ENCODE peak calls at places on chromosomes 12 and 14, in five cellular contexts. One of them, this sample, is unnamed. For H3F3A, the result is how much of the 10 kb centered on the place peaks cover.

GRCh38 chr14:98227000-98227726 is 1044.8 kb downstream of the BCL11B start:
- DNase-seq in neural progenitor cell: no peak
- DNase-seq in PC-3: no peak
- DNase-seq in SK-N-SH: no peak
- DNase-seq in GM23338: no peak
- DNase-seq in this sample: peak

GRCh38 chr12:98294426-98294825 is 221.0 kb upstream of the TMPO start:
- DNase-seq in neural progenitor cell: no peak
- DNase-seq in PC-3: no peak
- DNase-seq in SK-N-SH: no peak
- DNase-seq in GM23338: no peak
- DNase-seq in this sample: no peak

GRCh38 chr12:106671840-106672239 is 89.0 kb downstream of the RFX4 start:
- DNase-seq in neural progenitor cell: no peak
- DNase-seq in PC-3: no peak
- DNase-seq in SK-N-SH: no peak
- DNase-seq in GM23338: no peak
- DNase-seq in this sample: no peak

GRCh38 chr12:27012982-27013255 is 1.3 kb downstream of the TM7SF3 start:
- DNase-seq in neural progenitor cell: no peak
- DNase-seq in PC-3: no peak
- DNase-seq in SK-N-SH: no peak
- DNase-seq in GM23338: no peak
- DNase-seq in this sample: no peak

GRCh38 chr14:34539407-34540180 is at the start of gene EAPP:
- DNase-seq in neural progenitor cell: peak
- DNase-seq in PC-3: peak
- DNase-seq in SK-N-SH: peak
- DNase-seq in GM23338: peak
- DNase-seq in this sample: peak

GRCh38 chr12:65944637-65945036 is 120.4 kb downstream of the HMGA2 start:
- DNase-seq in neural progenitor cell: no peak
- DNase-seq in PC-3: peak
- DNase-seq in SK-N-SH: no peak
- DNase-seq in GM23338: no peak
- DNase-seq in this sample: no peak

GRCh38 chr12:68119250-68119649 is 40.3 kb downstream of the IFNG start:
- DNase-seq in neural progenitor cell: no peak
- DNase-seq in PC-3: peak
- DNase-seq in SK-N-SH: peak
- DNase-seq in GM23338: no peak
- DNase-seq in this sample: no peak

GRCh38 chr12:68871899-68872298 is 61.1 kb downstream of the CPM start:
- DNase-seq in neural progenitor cell: peak
- DNase-seq in PC-3: peak
- DNase-seq in SK-N-SH: no peak
- DNase-seq in GM23338: peak
- DNase-seq in this sample: no peak

GRCh38 chr12:54051916-54052744 is 1.5 kb upstream of the HOXC4 start:
- DNase-seq in neural progenitor cell: no peak
- DNase-seq in PC-3: peak
- DNase-seq in SK-N-SH: peak
- DNase-seq in GM23338: no peak
- DNase-seq in this sample: no peak

GRCh38 chr12:19518209-19518608 is 78.9 kb downstream of the AEBP2 start:
- DNase-seq in neural progenitor cell: no peak
- DNase-seq in PC-3: no peak
- DNase-seq in SK-N-SH: no peak
- DNase-seq in GM23338: no peak
- DNase-seq in this sample: no peak

GRCh38 chr14:28652782-28653181 is 113.8 kb upstream of the FOXG1 start:
- DNase-seq in neural progenitor cell: no peak
- DNase-seq in PC-3: peak
- DNase-seq in SK-N-SH: no peak
- DNase-seq in GM23338: no peak
- DNase-seq in this sample: no peak

GRCh38 chr14:76346391-76347160 is 29.4 kb upstream of the ESRRB start:
- DNase-seq in neural progenitor cell: no peak
- DNase-seq in PC-3: no peak
- DNase-seq in SK-N-SH: no peak
- DNase-seq in GM23338: no peak
- DNase-seq in this sample: no peak

GRCh38 chr12:57782608-57783465 is at the start of gene TSFM:
- DNase-seq in neural progenitor cell: peak
- DNase-seq in PC-3: peak
- DNase-seq in SK-N-SH: peak
- DNase-seq in GM23338: peak
- DNase-seq in this sample: peak

DNA sequence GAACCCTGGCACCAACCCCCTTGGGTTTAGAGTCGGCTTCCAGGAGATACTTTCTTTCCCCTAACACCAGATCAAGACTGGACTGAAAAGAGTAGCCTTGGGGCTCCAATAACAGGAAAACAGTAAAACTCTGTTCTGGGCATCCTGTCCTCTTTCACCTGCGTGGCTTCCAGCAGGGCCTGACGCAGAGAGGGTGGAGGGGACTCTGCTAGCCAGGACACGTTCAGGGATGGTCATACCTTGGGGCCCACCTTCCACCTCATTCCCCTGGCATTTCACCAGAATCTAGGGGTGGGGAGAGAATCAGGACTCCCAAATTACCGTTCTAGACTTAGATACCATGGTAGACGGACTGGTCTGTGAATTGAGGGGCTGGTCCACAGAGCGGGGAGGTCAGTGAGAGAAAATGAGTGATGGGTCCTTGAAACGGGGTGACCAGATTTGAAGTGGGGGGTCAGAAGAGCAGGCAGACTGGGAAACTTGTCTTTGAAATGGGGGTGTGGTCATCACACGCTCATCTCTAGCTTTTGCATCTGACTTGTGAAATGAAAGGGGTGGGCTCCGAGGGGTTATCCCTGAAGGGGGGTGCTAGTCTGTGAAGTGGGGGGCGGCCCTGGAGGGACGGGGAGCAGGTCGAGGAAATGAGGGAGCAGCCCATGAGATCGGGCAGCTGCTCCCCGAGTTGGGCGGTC is 873 bp downstream of the PXN start:
- DNase-seq in neural progenitor cell: no peak
- DNase-seq in PC-3: peak
- DNase-seq in SK-N-SH: no peak
- DNase-seq in GM23338: peak
- DNase-seq in this sample: no peak
- H3F3A ChIP-seq in neural progenitor cell: under half
- H3F3A ChIP-seq in PC-3: under half
- H3F3A ChIP-seq in SK-N-SH: under half
- H3F3A ChIP-seq in GM23338: under half
- H3F3A ChIP-seq in this sample: under half

GRCh38 chr12:40511341-40511740 is 180.9 kb upstream of the CNTN1 start:
- DNase-seq in neural progenitor cell: no peak
- DNase-seq in PC-3: no peak
- DNase-seq in SK-N-SH: no peak
- DNase-seq in GM23338: no peak
- DNase-seq in this sample: no peak

GRCh38 chr12:40515041-40515825 is 177.0 kb upstream of the CNTN1 start:
- DNase-seq in neural progenitor cell: peak
- DNase-seq in PC-3: no peak
- DNase-seq in SK-N-SH: no peak
- DNase-seq in GM23338: no peak
- DNase-seq in this sample: peak
- TF ChIP-seq EZH2phosphoT487 in neural progenitor cell: no peak
- TF ChIP-seq EZH2phosphoT487 in PC-3: no peak
- TF ChIP-seq EZH2phosphoT487 in SK-N-SH: no peak
- TF ChIP-seq EZH2phosphoT487 in GM23338: no peak
- TF ChIP-seq EZH2phosphoT487 in this sample: no peak

GRCh38 chr12:41663487-41664258 is 475.6 kb downstream of the PDZRN4 start:
- DNase-seq in neural progenitor cell: peak
- DNase-seq in PC-3: peak
- DNase-seq in SK-N-SH: peak
- DNase-seq in GM23338: peak
- DNase-seq in this sample: peak
- TF ChIP-seq CTCF in neural progenitor cell: peak
- TF ChIP-seq CTCF in PC-3: peak
- TF ChIP-seq CTCF in SK-N-SH: peak
- TF ChIP-seq CTCF in GM23338: peak
- TF ChIP-seq CTCF in this sample: peak

DNA sequence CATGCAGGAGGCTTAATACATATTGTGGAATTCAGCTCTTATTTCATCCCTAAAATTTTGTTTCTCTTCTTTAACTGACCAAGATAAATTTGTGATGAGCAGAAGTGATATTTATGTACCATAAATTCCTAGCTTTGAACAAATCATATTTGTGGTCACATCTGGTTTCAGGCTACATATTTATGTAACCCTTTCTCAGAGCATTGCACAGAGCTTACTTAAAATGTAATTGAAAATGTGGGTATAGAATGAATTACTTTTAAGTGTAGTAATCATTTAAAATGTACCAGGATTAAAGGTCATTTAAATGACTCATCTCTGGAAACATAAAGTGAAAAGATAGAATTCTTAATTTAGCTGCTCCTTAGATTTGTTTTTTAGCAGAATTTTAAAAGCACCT is 129.9 kb upstream of the FRMD6 start:
- DNase-seq in neural progenitor cell: no peak
- DNase-seq in PC-3: peak
- DNase-seq in SK-N-SH: no peak
- DNase-seq in GM23338: no peak
- DNase-seq in this sample: peak
- H3F3A ChIP-seq in neural progenitor cell: under half
- H3F3A ChIP-seq in PC-3: under half
- H3F3A ChIP-seq in SK-N-SH: under half
- H3F3A ChIP-seq in GM23338: under half
- H3F3A ChIP-seq in this sample: under half

GRCh38 chr12:113003631-113004030 is 25.3 kb downstream of the OAS2 start:
- DNase-seq in neural progenitor cell: no peak
- DNase-seq in PC-3: no peak
- DNase-seq in SK-N-SH: peak
- DNase-seq in GM23338: no peak
- DNase-seq in this sample: no peak

GRCh38 chr12:113005759-113006158 is 27.4 kb downstream of the OAS2 start:
- DNase-seq in neural progenitor cell: peak
- DNase-seq in PC-3: peak
- DNase-seq in SK-N-SH: peak
- DNase-seq in GM23338: peak
- DNase-seq in this sample: no peak

GRCh38 chr12:113010701-113011100 is 32.4 kb downstream of the OAS2 start:
- DNase-seq in neural progenitor cell: no peak
- DNase-seq in PC-3: no peak
- DNase-seq in SK-N-SH: no peak
- DNase-seq in GM23338: no peak
- DNase-seq in this sample: no peak

GRCh38 chr12:113006641-113007040 is 28.3 kb downstream of the OAS2 start:
- DNase-seq in neural progenitor cell: no peak
- DNase-seq in PC-3: no peak
- DNase-seq in SK-N-SH: no peak
- DNase-seq in GM23338: no peak
- DNase-seq in this sample: no peak

DNA sequence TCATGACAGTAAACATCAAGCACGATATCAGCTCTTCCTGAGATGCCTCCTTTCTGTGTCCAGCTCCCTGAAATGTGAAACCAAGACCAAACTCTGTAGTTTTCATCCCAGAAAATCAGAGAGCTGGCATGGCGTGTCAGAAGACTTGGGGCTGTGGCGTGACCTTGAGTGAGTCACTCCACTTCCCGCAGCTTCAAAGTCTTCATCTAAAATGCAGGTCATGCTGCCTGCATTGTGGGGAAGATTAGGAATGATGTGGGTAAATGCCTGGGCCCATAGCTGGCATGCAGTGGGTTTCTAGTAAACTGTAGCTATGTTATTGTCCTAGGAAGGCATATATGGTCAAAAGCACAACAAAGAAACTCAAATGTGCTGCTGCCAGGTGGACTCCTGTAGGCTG is 28.8 kb downstream of the OAS2 start:
- DNase-seq in neural progenitor cell: no peak
- DNase-seq in PC-3: peak
- DNase-seq in SK-N-SH: no peak
- DNase-seq in GM23338: no peak
- DNase-seq in this sample: no peak
- TF ChIP-seq EZH2phosphoT487 in neural progenitor cell: no peak
- TF ChIP-seq EZH2phosphoT487 in PC-3: no peak
- TF ChIP-seq EZH2phosphoT487 in SK-N-SH: no peak
- TF ChIP-seq EZH2phosphoT487 in GM23338: no peak
- TF ChIP-seq EZH2phosphoT487 in this sample: no peak

GRCh38 chr12:105315130-105315529 is 15.4 kb upstream of the C12orf75 start:
- DNase-seq in neural progenitor cell: no peak
- DNase-seq in PC-3: no peak
- DNase-seq in SK-N-SH: no peak
- DNase-seq in GM23338: no peak
- DNase-seq in this sample: no peak

GRCh38 chr12:105317453-105317852 is 13.0 kb upstream of the C12orf75 start:
- DNase-seq in neural progenitor cell: no peak
- DNase-seq in PC-3: peak
- DNase-seq in SK-N-SH: no peak
- DNase-seq in GM23338: no peak
- DNase-seq in this sample: no peak

GRCh38 chr12:105317942-105318614 is 12.4 kb upstream of the C12orf75 start:
- DNase-seq in neural progenitor cell: no peak
- DNase-seq in PC-3: no peak
- DNase-seq in SK-N-SH: no peak
- DNase-seq in GM23338: no peak
- DNase-seq in this sample: no peak

GRCh38 chr12:105315726-105316125 is 14.8 kb upstream of the C12orf75 start:
- DNase-seq in neural progenitor cell: no peak
- DNase-seq in PC-3: no peak
- DNase-seq in SK-N-SH: no peak
- DNase-seq in GM23338: no peak
- DNase-seq in this sample: no peak

DNA sequence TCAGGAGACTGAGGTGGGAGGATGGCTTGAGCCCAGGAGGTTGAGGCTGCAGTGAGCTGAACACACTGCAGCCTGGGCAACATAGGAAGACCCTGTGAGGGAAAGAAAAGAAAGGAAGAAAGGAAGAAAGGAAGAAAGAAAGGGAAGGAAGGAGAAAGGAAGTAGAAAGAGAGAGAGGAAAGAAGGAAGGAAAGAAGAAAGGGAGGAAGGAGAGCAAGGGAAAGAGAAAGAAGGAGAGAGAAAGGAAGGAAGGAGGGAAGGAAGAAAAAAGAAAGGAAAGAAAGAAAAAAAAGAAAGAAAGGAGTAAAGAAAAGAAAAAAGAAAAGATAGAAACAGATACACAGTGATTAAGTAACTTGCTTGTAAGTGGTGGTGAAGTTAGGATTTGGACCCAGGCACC is 13.6 kb upstream of the C12orf75 start:
- DNase-seq in neural progenitor cell: no peak
- DNase-seq in PC-3: no peak
- DNase-seq in SK-N-SH: no peak
- DNase-seq in GM23338: no peak
- DNase-seq in this sample: no peak
- TF ChIP-seq CTCF in neural progenitor cell: no peak
- TF ChIP-seq CTCF in PC-3: no peak
- TF ChIP-seq CTCF in SK-N-SH: no peak
- TF ChIP-seq CTCF in GM23338: no peak
- TF ChIP-seq CTCF in this sample: no peak

This sample was measured in MM.1S.